ENCODE peak calls at places on chromosomes 12 and 14, in five cellular contexts. C, D, I, J and Z are unnamed samples.

GRCh38 chr14:56885795-56886194 is 75.5 kb upstream of the OTX2 start:
- DNase-seq in J (no peak), C (no peak), I (no peak), D (no peak), Z (no peak)

GRCh38 chr12:49930515-49931288 is 19.8 kb upstream of the AQP2 start:
- DNase-seq in D (no peak), C (no peak), J (no peak), I (peak), Z (no peak)

GRCh38 chr12:124310178-124310577 is 15.3 kb downstream of the RFLNA start:
- DNase-seq in D (no peak), I (no peak), C (no peak), J (no peak), Z (no peak)

GRCh38 chr12:128727461-128727860 is 96.3 kb downstream of the SLC15A4 start:
- DNase-seq in I (no peak), J (no peak), D (no peak), C (no peak), Z (no peak)

GRCh38 chr12:123150273-123150803 is 552 bp downstream of the PITPNM2 start:
- DNase-seq in C (no peak), J (peak), D (no peak), I (no peak), Z (peak)

GRCh38 chr12:13373131-13373530 is 176.6 kb downstream of the EMP1 start:
- DNase-seq in J (no peak), D (no peak), I (no peak), C (no peak), Z (no peak)

GRCh38 chr14:59310644-59311043 is 122.2 kb downstream of the DAAM1 start:
- DNase-seq in C (no peak), I (no peak), J (no peak), D (no peak), Z (no peak)

GRCh38 chr12:91178139-91178561 is 4.5 kb downstream of the DCN start:
- DNase-seq in I (peak), C (no peak), D (peak), J (no peak), Z (no peak)

GRCh38 chr12:71295913-71296312 is 138.1 kb upstream of the TSPAN8 start:
- DNase-seq in C (no peak), I (no peak), J (no peak), D (no peak), Z (no peak)

GRCh38 chr12:130070017-130070653 is 92.1 kb upstream of the FZD10 start:
- DNase-seq in I (no peak), J (no peak), C (no peak), D (no peak), Z (no peak)

GRCh38 chr14:87873741-87874140 is 119.2 kb downstream of the GALC start:
- DNase-seq in D (no peak), J (no peak), I (no peak), C (no peak), Z (no peak)

GRCh38 chr12:122413516-122414404 is 8.7 kb downstream of the CLIP1 start:
- DNase-seq in C (no peak), D (no peak), J (no peak), I (peak), Z (no peak)

GRCh38 chr14:74571441-74571841 is 40.6 kb downstream of the LTBP2 start:
- DNase-seq in D (peak), J (no peak), I (peak), C (no peak), Z (no peak)

GRCh38 chr14:62123959-62124358 is 361.7 kb downstream of the SNAPC1 start:
- DNase-seq in I (no peak), D (no peak), C (no peak), J (no peak), Z (no peak)

GRCh38 chr14:71247106-71247505 is 339.8 kb downstream of the PCNX1 start:
- DNase-seq in J (no peak), I (no peak), D (no peak), C (no peak), Z (no peak)

GRCh38 chr12:102946042-102946441 is 11.4 kb upstream of the ASCL1 start:
- DNase-seq in D (no peak), I (no peak), C (no peak), J (no peak), Z (no peak)

GRCh38 chr14:22929848-22930364 is 730 bp upstream of the PRMT5 start:
- DNase-seq in I (no peak), D (no peak), J (no peak), C (no peak), Z (no peak)

GRCh38 chr12:76255281-76255680 is 92.9 kb downstream of the BBS10 start:
- DNase-seq in J (no peak), D (no peak), C (no peak), I (no peak), Z (no peak)

GRCh38 chr12:76250256-76250655 is 98.0 kb downstream of the BBS10 start:
- DNase-seq in I (no peak), C (no peak), J (no peak), D (no peak), Z (no peak)

GRCh38 chr12:76249501-76249900 is 98.7 kb downstream of the BBS10 start:
- DNase-seq in D (no peak), I (no peak), J (no peak), C (no peak), Z (no peak)

GRCh38 chr12:76255692-76256091 is 92.5 kb downstream of the BBS10 start:
- DNase-seq in I (no peak), J (no peak), D (no peak), C (no peak), Z (no peak)

GRCh38 chr12:76252031-76252430 is 96.2 kb downstream of the BBS10 start:
- DNase-seq in J (no peak), I (no peak), C (no peak), D (no peak), Z (no peak)
- TF ChIP-seq CTCF in J (no peak), I (no peak), C (no peak), D (no peak), Z (no peak)

GRCh38 chr12:79677667-79678066 is 13.1 kb downstream of the PAWR start:
- DNase-seq in D (no peak), I (no peak), J (no peak), C (no peak), Z (no peak)

GRCh38 chr12:79681008-79681590 is 9.7 kb downstream of the PAWR start:
- DNase-seq in J (no peak), I (peak), D (no peak), C (no peak), Z (no peak)

GRCh38 chr12:79680051-79680450 is 10.7 kb downstream of the PAWR start:
- DNase-seq in C (no peak), J (no peak), D (no peak), I (no peak), Z (no peak)

GRCh38 chr12:79676579-79676978 is 14.2 kb downstream of the PAWR start:
- DNase-seq in J (no peak), C (no peak), D (no peak), I (no peak), Z (no peak)

DNA sequence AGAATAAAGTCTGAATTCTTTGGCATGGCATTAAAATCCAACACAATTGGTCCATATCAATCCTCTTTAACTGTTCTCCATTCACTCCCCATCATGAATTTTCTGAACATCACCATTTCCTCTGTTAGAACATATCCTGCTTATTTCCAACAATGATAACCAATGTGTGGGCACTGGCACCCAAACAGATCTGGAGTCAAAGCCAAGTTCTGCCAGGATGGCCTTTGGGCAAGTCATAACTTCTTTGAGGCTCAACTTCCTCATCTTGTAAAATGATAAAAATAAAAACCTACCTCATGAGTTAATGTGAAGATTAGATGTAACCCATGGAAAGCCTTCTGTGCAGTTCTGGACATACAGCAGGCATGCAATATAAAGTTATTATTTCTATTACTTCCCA is 12.5 kb downstream of the PAWR start:
- DNase-seq in I (no peak), D (no peak), C (no peak), J (no peak), Z (no peak)
- TF ChIP-seq CTCF in I (no peak), D (no peak), C (no peak), J (no peak), Z (no peak)

GRCh38 chr12:54956818-54957641 is 27.5 kb downstream of the TESPA1 start:
- DNase-seq in I (no peak), D (no peak), C (no peak), J (no peak), Z (no peak)

GRCh38 chr12:54959291-54960018 is 25.1 kb downstream of the TESPA1 start:
- DNase-seq in D (no peak), I (no peak), C (no peak), J (no peak), Z (no peak)

GRCh38 chr12:54956322-54956721 is 28.2 kb downstream of the TESPA1 start:
- DNase-seq in J (no peak), C (no peak), I (no peak), D (no peak), Z (no peak)

GRCh38 chr12:54961190-54961589 is 23.4 kb downstream of the TESPA1 start:
- DNase-seq in C (no peak), J (no peak), D (no peak), I (no peak), Z (no peak)

GRCh38 chr12:54958048-54958658 is 26.4 kb downstream of the TESPA1 start:
- DNase-seq in C (peak), I (peak), J (peak), D (peak), Z (peak)
- TF ChIP-seq CTCF in C (peak), I (peak), J (peak), D (peak), Z (peak)

GRCh38 chr12:88052686-88053085 is 23.5 kb upstream of the C12orf50 start:
- DNase-seq in C (peak), I (peak), D (no peak), J (no peak), Z (no peak)
- TF ChIP-seq CTCF in C (peak), I (peak), D (peak), J (no peak), Z (peak)

GRCh38 chr14:34874386-34875030 is 652 bp downstream of the BAZ1A start:
- DNase-seq in J (peak), C (no peak), I (peak), D (no peak), Z (peak)
- TF ChIP-seq CTCF in J (no peak), C (peak), I (no peak), D (no peak), Z (no peak)

GRCh38 chr12:96132819-96133218 is 61.4 kb upstream of the ELK3 start:
- DNase-seq in J (no peak), D (no peak), I (no peak), C (no peak), Z (no peak)

GRCh38 chr12:96131230-96131788 is 62.9 kb upstream of the ELK3 start:
- DNase-seq in D (no peak), J (no peak), I (no peak), C (no peak), Z (no peak)

GRCh38 chr12:96134200-96134599 is 60.0 kb upstream of the ELK3 start:
- DNase-seq in D (no peak), I (no peak), C (no peak), J (no peak), Z (no peak)

GRCh38 chr12:96136129-96136528 is 58.0 kb upstream of the ELK3 start:
- DNase-seq in I (peak), J (no peak), D (peak), C (no peak), Z (no peak)

DNA sequence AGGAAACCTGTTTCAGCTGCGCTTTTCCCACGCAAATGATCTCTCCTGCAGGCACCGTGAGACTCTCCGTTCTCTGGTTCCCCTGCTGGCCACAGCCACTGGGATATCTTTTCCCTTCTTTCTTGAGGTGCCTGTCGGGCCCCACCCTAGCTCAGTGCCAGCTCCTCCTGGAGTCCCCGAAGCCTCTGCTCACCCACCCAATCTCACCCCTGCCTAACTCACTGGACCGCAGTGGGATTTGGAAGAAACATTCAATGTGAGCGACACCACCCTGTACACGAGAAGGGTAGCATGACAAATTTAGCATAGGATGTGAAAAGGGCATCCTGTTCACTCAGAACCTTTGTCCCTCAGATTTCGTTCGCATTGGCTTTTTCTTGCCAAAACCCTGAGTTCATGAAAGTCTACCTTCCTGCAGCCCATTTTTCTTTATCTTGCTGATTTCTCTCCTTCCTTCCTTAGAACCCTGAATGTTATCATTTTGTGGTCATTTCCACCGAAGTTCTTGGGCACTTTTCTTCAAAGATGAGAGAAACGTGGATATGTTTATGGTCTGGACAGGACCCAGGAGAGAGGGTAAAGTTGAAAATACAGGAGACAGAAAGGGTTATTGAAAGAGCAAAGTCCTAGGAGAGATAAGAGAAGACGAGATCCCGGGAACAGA is 63.6 kb upstream of the ELK3 start:
- DNase-seq in I (no peak), C (no peak), J (no peak), D (no peak), Z (no peak)
- TF ChIP-seq CTCF in I (no peak), C (no peak), J (no peak), D (no peak), Z (no peak)

GRCh38 chr12:76555226-76555767 is 4.3 kb downstream of the OSBPL8 start:
- DNase-seq in J (no peak), C (no peak), D (no peak), I (peak), Z (no peak)
- TF ChIP-seq CTCF in J (no peak), C (peak), D (no peak), I (peak), Z (no peak)

GRCh38 chr12:56078931-56079728 is 835 bp upstream of the ERBB3 start:
- DNase-seq in I (peak), D (peak), J (peak), C (peak), Z (peak)

GRCh38 chr12:56079729-56080555 is at the start of gene ERBB3:
- DNase-seq in D (peak), C (peak), I (peak), J (peak), Z (peak)

GRCh38 chr12:56081393-56082347 is 1.7 kb downstream of the ERBB3 start:
- DNase-seq in C (no peak), I (no peak), D (no peak), J (no peak), Z (no peak)

GRCh38 chr12:56082382-56082781 is 2.4 kb downstream of the ERBB3 start:
- DNase-seq in I (no peak), D (no peak), C (no peak), J (no peak), Z (no peak)

DNA sequence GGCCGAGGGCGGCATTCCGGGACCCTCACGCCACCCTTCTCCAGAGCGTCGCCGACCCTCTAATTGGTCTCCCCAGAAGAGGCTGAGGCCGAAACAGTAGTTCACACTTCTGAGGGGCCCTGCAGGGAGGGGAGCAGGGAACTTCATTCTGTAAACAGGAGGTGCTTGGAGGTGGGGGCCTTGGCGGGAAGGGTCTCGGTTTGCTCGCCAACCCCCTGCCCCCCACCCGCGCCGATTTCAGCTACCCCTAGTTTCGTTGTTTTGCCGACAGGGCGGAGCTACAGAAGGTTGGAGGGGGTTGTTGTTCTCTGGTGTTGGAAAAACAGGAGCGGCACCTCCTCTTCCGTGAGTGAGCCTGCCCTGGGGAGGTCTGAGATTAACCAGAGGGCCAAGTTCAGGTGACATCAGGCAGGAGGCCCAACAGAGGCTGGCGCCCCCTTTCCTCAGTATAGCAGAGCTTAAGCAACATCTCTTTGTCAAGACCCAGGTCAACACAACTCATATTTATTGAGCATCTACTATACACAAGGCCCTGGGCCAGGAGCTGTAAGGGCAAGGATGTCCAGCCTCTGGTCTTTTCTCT is 682 bp downstream of the ERBB3 start:
- DNase-seq in I (no peak), D (no peak), J (peak), C (no peak), Z (peak)
- TF ChIP-seq CTCF in I (no peak), D (no peak), J (no peak), C (no peak), Z (peak)